ENCODE peak calls at places on chromosomes 4 and X, in seven cellular contexts. W, B, L, J, G, Y and P are unnamed samples.

GRCh38 chr4:159434496-159435241 is 331.8 kb downstream of the RAPGEF2 start:
- DNase-seq in W (no peak), B (no peak), L (no peak), J (no peak), G (no peak), Y (peak; percentile 66), P (no peak)

GRCh38 chrX:95056901-95057300 is 1382.9 kb downstream of the FAM133A start:
- DNase-seq in W (no peak), B (no peak), L (no peak), J (no peak), G (peak; percentile 2), Y (peak; percentile 23), P (no peak)

GRCh38 chr4:107853444-107854325 is 29.0 kb downstream of the SGMS2 start:
- DNase-seq in W (no peak), B (no peak), L (peak; percentile 13), J (no peak), G (peak; percentile 61), Y (peak; percentile 82), P (peak; percentile 19)

GRCh38 chr4:20681263-20681662 is 19.0 kb upstream of the PACRGL start:
- DNase-seq in W (no peak), B (no peak), L (no peak), J (no peak), G (no peak), Y (no peak), P (no peak)

GRCh38 chr4:53587123-53587522 is 4.2 kb downstream of the LNX1 start:
- DNase-seq in W (no peak), B (no peak), L (no peak), J (peak; percentile 42), G (peak; percentile 22), Y (no peak), P (no peak)

GRCh38 chr4:77695769-77696168 is 90.1 kb downstream of the CXCL13 start:
- DNase-seq in W (no peak), B (peak; percentile 19), L (no peak), J (peak; percentile 56), G (peak; percentile 71), Y (peak; percentile 94), P (peak; percentile 73)

GRCh38 chr4:24473309-24473721 is 111.0 kb downstream of the DHX15 start:
- DNase-seq in W (peak; percentile 12), B (peak; percentile 12), L (peak; percentile 22), J (no peak), G (peak; percentile 45), Y (peak; percentile 36), P (no peak)

GRCh38 chrX:105700316-105700715 is 122.0 kb upstream of the NRK start:
- DNase-seq in W (no peak), B (no peak), L (no peak), J (no peak), G (no peak), Y (no peak), P (no peak)

GRCh38 chr4:26175905-26176304 is 144.9 kb upstream of the RBPJ start:
- DNase-seq in W (no peak), B (no peak), L (no peak), J (no peak), G (no peak), Y (no peak), P (no peak)

GRCh38 chrX:112857478-112857878 is 16.8 kb upstream of the AMOT start:
- DNase-seq in W (peak; percentile 36), B (no peak), L (no peak), J (no peak), G (no peak), Y (no peak), P (no peak)

GRCh38 chrX:2928583-2929434 is at the start of gene ARSD:
- DNase-seq in W (peak; percentile 76), B (peak; percentile 95), L (peak; percentile 87), J (peak; percentile 74), G (peak; percentile 97), Y (peak; percentile 89), P (peak; percentile 42)

GRCh38 chr4:58849026-58849425 is 1738.8 kb upstream of the IGFBP7 start:
- DNase-seq in W (no peak), B (no peak), L (no peak), J (no peak), G (no peak), Y (no peak), P (no peak)

GRCh38 chrX:153645921-153646481 is 1.0 kb upstream of the DUSP9 start:
- DNase-seq in W (no peak), B (no peak), L (peak; percentile 5), J (peak; percentile 79), G (no peak), Y (no peak), P (no peak)

GRCh38 chrX:153643431-153644351 is 3.3 kb upstream of the DUSP9 start:
- DNase-seq in W (no peak), B (no peak), L (no peak), J (no peak), G (peak; percentile 43), Y (no peak), P (no peak)

GRCh38 chrX:153642655-153643430 is 4.2 kb upstream of the DUSP9 start:
- DNase-seq in W (no peak), B (no peak), L (no peak), J (no peak), G (no peak), Y (no peak), P (no peak)

GRCh38 chrX:153645151-153645550 is 1.9 kb upstream of the DUSP9 start:
- DNase-seq in W (no peak), B (no peak), L (no peak), J (no peak), G (no peak), Y (no peak), P (no peak)

GRCh38 chrX:153644356-153645125 is 2.5 kb upstream of the DUSP9 start:
- DNase-seq in W (no peak), B (no peak), L (no peak), J (no peak), G (peak; percentile 59), Y (no peak), P (no peak)
- TF ChIP-seq CTCF in W (no peak), B (peak; percentile 10), L (no peak), J (peak; percentile 59), G (peak; percentile 14), Y (no peak), P (no peak)

DNA sequence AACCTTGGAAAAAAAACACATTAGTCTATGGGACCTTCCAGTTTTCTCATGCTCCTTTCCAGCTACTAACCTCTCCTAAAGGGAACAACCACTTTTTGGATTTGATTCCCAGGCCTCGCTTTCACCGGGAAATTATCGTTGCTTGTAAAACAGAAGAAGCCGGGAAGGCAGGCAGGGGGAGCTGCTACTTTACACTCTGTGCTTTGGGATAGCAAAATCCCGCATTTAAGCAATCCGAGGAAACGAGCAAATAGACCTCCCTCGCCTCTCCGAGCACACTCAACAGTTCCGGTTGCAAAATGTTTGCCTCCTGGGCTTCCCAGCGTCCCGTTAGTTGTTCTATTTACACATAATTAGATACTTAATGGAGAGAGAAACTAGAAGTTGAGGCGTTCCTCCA is 1.2 kb downstream of the CD38 start:
- DNase-seq in W (no peak), B (peak; percentile 21), L (peak; percentile 45), J (peak; percentile 46), G (peak; percentile 75), Y (peak; percentile 81), P (peak; percentile 15)
- TF ChIP-seq CTCF in W (peak; percentile 14), B (no peak), L (no peak), J (peak; percentile 52), G (peak; percentile 40), Y (peak; percentile 65), P (peak; percentile 55)

DNA sequence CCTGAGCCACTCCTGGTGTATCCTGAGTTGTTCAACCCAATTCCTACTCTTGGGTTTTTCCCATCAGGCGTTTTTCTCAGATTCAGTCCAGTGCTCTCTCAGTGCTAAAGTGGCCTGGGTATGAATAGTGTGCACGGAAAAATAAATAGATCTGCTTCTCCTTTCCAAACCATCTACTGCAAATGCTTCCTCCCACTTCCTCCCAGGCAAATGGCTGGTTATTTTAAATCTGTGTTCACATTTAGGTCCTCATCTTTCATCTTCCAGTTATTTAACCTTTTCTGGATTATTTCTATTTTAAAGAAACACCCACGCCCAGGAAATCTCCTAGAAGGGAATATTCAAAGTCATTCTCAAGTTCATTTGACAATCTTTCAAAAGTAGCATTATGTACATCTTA is 66.1 kb downstream of the MED28 start:
- DNase-seq in W (no peak), B (no peak), L (no peak), J (no peak), G (no peak), Y (no peak), P (no peak)
- TF ChIP-seq CTCF in W (no peak), B (no peak), L (no peak), J (no peak), G (no peak), Y (no peak), P (no peak)

GRCh38 chr4:44725166-44725565 is 1.2 kb downstream of the GNPDA2 start:
- DNase-seq in W (no peak), B (no peak), L (no peak), J (no peak), G (no peak), Y (peak; percentile 4), P (no peak)

GRCh38 chr4:44727471-44727870 is 1.1 kb upstream of the GNPDA2 start:
- DNase-seq in W (no peak), B (no peak), L (no peak), J (no peak), G (no peak), Y (no peak), P (no peak)

GRCh38 chr4:44722001-44722400 is 4.4 kb downstream of the GNPDA2 start:
- DNase-seq in W (no peak), B (no peak), L (no peak), J (no peak), G (no peak), Y (no peak), P (no peak)

GRCh38 chr4:44725861-44726820 is at the start of gene GNPDA2:
- DNase-seq in W (peak; percentile 94), B (peak; percentile 74), L (peak; percentile 93), J (peak; percentile 85), G (peak; percentile 86), Y (peak; percentile 93), P (peak; percentile 51)
- TF ChIP-seq CTCF in W (peak; percentile 26), B (no peak), L (no peak), J (peak; percentile 79), G (no peak), Y (peak; percentile 9), P (peak; percentile 46)

GRCh38 chr4:148444296-148445070 is 2.3 kb upstream of the NR3C2 start:
- DNase-seq in W (peak; percentile 14), B (peak; percentile 38), L (peak; percentile 38), J (no peak), G (no peak), Y (no peak), P (no peak)
- TF ChIP-seq CTCF in W (no peak), B (no peak), L (no peak), J (no peak), G (no peak), Y (no peak), P (no peak)

DNA sequence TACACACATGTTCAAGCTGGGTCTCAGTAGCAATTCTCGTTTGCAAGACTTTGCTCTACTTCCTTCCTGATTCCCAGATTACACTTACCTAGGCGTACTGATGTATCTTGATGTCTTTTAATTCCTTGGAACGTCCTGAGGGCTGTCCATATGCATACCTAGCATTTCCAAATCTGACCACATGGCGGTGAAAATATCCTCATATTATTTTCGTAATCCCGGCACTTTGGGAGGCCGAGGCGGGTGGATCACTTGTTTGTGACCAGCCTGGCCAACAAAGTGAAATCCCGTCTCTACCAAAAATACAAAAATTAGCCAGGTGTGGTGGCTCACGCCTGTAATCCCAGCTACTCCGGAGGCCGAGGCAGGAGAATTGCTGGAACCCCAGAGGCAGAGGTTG is 1786.3 kb upstream of the TENM3 start:
- DNase-seq in W (no peak), B (no peak), L (no peak), J (no peak), G (peak; percentile 2), Y (no peak), P (no peak)
- TF ChIP-seq CTCF in W (no peak), B (no peak), L (no peak), J (no peak), G (no peak), Y (no peak), P (no peak)